ENCODE peak calls at places on chromosomes 16 and 17, in five cellular contexts. One of them, this sample, is unnamed.

GRCh38 chr16:79301036-79301435 is 299.5 kb downstream of the MAF start:
- DNase-seq in fibroblast of villous mesenchyme: no peak
- DNase-seq in heart left ventricle: no peak
- DNase-seq in CD8-positive, alpha-beta T cell: no peak
- DNase-seq in cardiac fibroblast: no peak
- DNase-seq in this sample: no peak

GRCh38 chr16:19860146-19861030 is 24.3 kb downstream of the GPRC5B start:
- DNase-seq in fibroblast of villous mesenchyme: peak; percentile 31
- DNase-seq in heart left ventricle: no peak
- DNase-seq in CD8-positive, alpha-beta T cell: no peak
- DNase-seq in cardiac fibroblast: peak; percentile 48
- DNase-seq in this sample: peak; percentile 41

GRCh38 chr17:82636626-82637598 is 11.3 kb downstream of the WDR45B start:
- DNase-seq in fibroblast of villous mesenchyme: no peak
- DNase-seq in heart left ventricle: no peak
- DNase-seq in CD8-positive, alpha-beta T cell: no peak
- DNase-seq in cardiac fibroblast: no peak
- DNase-seq in this sample: no peak

GRCh38 chr16:89761304-89761922 is 40.1 kb downstream of the ZNF276 start:
- DNase-seq in fibroblast of villous mesenchyme: no peak
- DNase-seq in heart left ventricle: no peak
- DNase-seq in CD8-positive, alpha-beta T cell: no peak
- DNase-seq in cardiac fibroblast: no peak
- DNase-seq in this sample: no peak

GRCh38 chr16:23564964-23565363 is 7.4 kb downstream of the UBFD1 start:
- DNase-seq in fibroblast of villous mesenchyme: peak; percentile 10
- DNase-seq in heart left ventricle: peak; percentile 88
- DNase-seq in CD8-positive, alpha-beta T cell: no peak
- DNase-seq in cardiac fibroblast: peak; percentile 13
- DNase-seq in this sample: no peak

GRCh38 chr16:64751906-64752305 is 370.0 kb downstream of the CDH11 start:
- DNase-seq in fibroblast of villous mesenchyme: peak; percentile 47
- DNase-seq in heart left ventricle: no peak
- DNase-seq in CD8-positive, alpha-beta T cell: no peak
- DNase-seq in cardiac fibroblast: peak; percentile 81
- DNase-seq in this sample: peak; percentile 68

GRCh38 chr17:83182620-83183063 is 103.2 kb downstream of the METRNL start:
- DNase-seq in fibroblast of villous mesenchyme: no peak
- DNase-seq in heart left ventricle: no peak
- DNase-seq in CD8-positive, alpha-beta T cell: no peak
- DNase-seq in cardiac fibroblast: no peak
- DNase-seq in this sample: no peak

GRCh38 chr17:49915260-49915659 is 53.7 kb upstream of the DLX4 start:
- DNase-seq in fibroblast of villous mesenchyme: no peak
- DNase-seq in heart left ventricle: no peak
- DNase-seq in CD8-positive, alpha-beta T cell: no peak
- DNase-seq in cardiac fibroblast: no peak
- DNase-seq in this sample: no peak

GRCh38 chr17:4215882-4216411 is 47.8 kb downstream of the ANKFY1 start:
- DNase-seq in fibroblast of villous mesenchyme: no peak
- DNase-seq in heart left ventricle: no peak
- DNase-seq in CD8-positive, alpha-beta T cell: no peak
- DNase-seq in cardiac fibroblast: peak; percentile 43
- DNase-seq in this sample: no peak

GRCh38 chr16:84141143-84141670 is 3.8 kb downstream of the HSDL1 start:
- DNase-seq in fibroblast of villous mesenchyme: no peak
- DNase-seq in heart left ventricle: no peak
- DNase-seq in CD8-positive, alpha-beta T cell: peak; percentile 22
- DNase-seq in cardiac fibroblast: no peak
- DNase-seq in this sample: no peak

GRCh38 chr16:31699601-31700000 is 171.9 kb downstream of the AHSP start:
- DNase-seq in fibroblast of villous mesenchyme: no peak
- DNase-seq in heart left ventricle: no peak
- DNase-seq in CD8-positive, alpha-beta T cell: no peak
- DNase-seq in cardiac fibroblast: no peak
- DNase-seq in this sample: no peak

GRCh38 chr16:50224297-50224696 is 42.1 kb upstream of the ADCY7 start:
- DNase-seq in fibroblast of villous mesenchyme: no peak
- DNase-seq in heart left ventricle: no peak
- DNase-seq in CD8-positive, alpha-beta T cell: no peak
- DNase-seq in cardiac fibroblast: no peak
- DNase-seq in this sample: no peak

GRCh38 chr16:81210807-81211206 is 27.7 kb upstream of the BCO1 start:
- DNase-seq in fibroblast of villous mesenchyme: no peak
- DNase-seq in heart left ventricle: no peak
- DNase-seq in CD8-positive, alpha-beta T cell: no peak
- DNase-seq in cardiac fibroblast: peak; percentile 2
- DNase-seq in this sample: no peak

GRCh38 chr16:84600343-84601229 is 17.3 kb downstream of the COTL1 start:
- DNase-seq in fibroblast of villous mesenchyme: peak; percentile 46
- DNase-seq in heart left ventricle: no peak
- DNase-seq in CD8-positive, alpha-beta T cell: no peak
- DNase-seq in cardiac fibroblast: peak; percentile 45
- DNase-seq in this sample: no peak

GRCh38 chr16:52389045-52389444 is 157.9 kb downstream of the TOX3 start:
- DNase-seq in fibroblast of villous mesenchyme: no peak
- DNase-seq in heart left ventricle: no peak
- DNase-seq in CD8-positive, alpha-beta T cell: no peak
- DNase-seq in cardiac fibroblast: no peak
- DNase-seq in this sample: no peak

GRCh38 chr17:4195306-4195705 is 52.3 kb downstream of the CYB5D2 start:
- DNase-seq in fibroblast of villous mesenchyme: peak; percentile 73
- DNase-seq in heart left ventricle: no peak
- DNase-seq in CD8-positive, alpha-beta T cell: no peak
- DNase-seq in cardiac fibroblast: peak; percentile 88
- DNase-seq in this sample: peak; percentile 79

GRCh38 chr17:76492250-76492988 is 8.8 kb downstream of the RHBDF2 start:
- DNase-seq in fibroblast of villous mesenchyme: no peak
- DNase-seq in heart left ventricle: no peak
- DNase-seq in CD8-positive, alpha-beta T cell: peak; percentile 17
- DNase-seq in cardiac fibroblast: no peak
- DNase-seq in this sample: no peak

GRCh38 chr17:2175294-2175628 is 120.4 kb downstream of the HIC1 start:
- DNase-seq in fibroblast of villous mesenchyme: no peak
- DNase-seq in heart left ventricle: no peak
- DNase-seq in CD8-positive, alpha-beta T cell: no peak
- DNase-seq in cardiac fibroblast: no peak
- DNase-seq in this sample: no peak

GRCh38 chr17:82647593-82648164 is 565 bp downstream of the WDR45B start:
- DNase-seq in fibroblast of villous mesenchyme: peak; percentile 26
- DNase-seq in heart left ventricle: no peak
- DNase-seq in CD8-positive, alpha-beta T cell: peak; percentile 43
- DNase-seq in cardiac fibroblast: no peak
- DNase-seq in this sample: no peak

GRCh38 chr17:48625502-48626201 is 506 bp downstream of the HOXB9 start:
- DNase-seq in fibroblast of villous mesenchyme: no peak
- DNase-seq in heart left ventricle: no peak
- DNase-seq in CD8-positive, alpha-beta T cell: peak; percentile 39
- DNase-seq in cardiac fibroblast: no peak
- DNase-seq in this sample: no peak

GRCh38 chr17:45413498-45413923 is 19.2 kb downstream of the ARHGAP27 start:
- DNase-seq in fibroblast of villous mesenchyme: no peak
- DNase-seq in heart left ventricle: peak; percentile 73
- DNase-seq in CD8-positive, alpha-beta T cell: no peak
- DNase-seq in cardiac fibroblast: no peak
- DNase-seq in this sample: no peak

GRCh38 chr17:19409509-19409908 is 1.5 kb upstream of the RNF112 start:
- DNase-seq in fibroblast of villous mesenchyme: peak; percentile 46
- DNase-seq in heart left ventricle: no peak
- DNase-seq in CD8-positive, alpha-beta T cell: no peak
- DNase-seq in cardiac fibroblast: peak; percentile 61
- DNase-seq in this sample: peak; percentile 62

GRCh38 chr17:10036511-10037061 is 131.5 kb upstream of the RCVRN start:
- DNase-seq in fibroblast of villous mesenchyme: no peak
- DNase-seq in heart left ventricle: peak; percentile 88
- DNase-seq in CD8-positive, alpha-beta T cell: no peak
- DNase-seq in cardiac fibroblast: no peak
- DNase-seq in this sample: no peak

GRCh38 chr16:65532218-65532617 is 410.4 kb upstream of the CDH11 start:
- DNase-seq in fibroblast of villous mesenchyme: peak; percentile 54
- DNase-seq in heart left ventricle: no peak
- DNase-seq in CD8-positive, alpha-beta T cell: no peak
- DNase-seq in cardiac fibroblast: no peak
- DNase-seq in this sample: no peak

GRCh38 chr16:26070595-26071170 is 378.9 kb downstream of the HS3ST4 start:
- DNase-seq in fibroblast of villous mesenchyme: no peak
- DNase-seq in heart left ventricle: no peak
- DNase-seq in CD8-positive, alpha-beta T cell: no peak
- DNase-seq in cardiac fibroblast: no peak
- DNase-seq in this sample: no peak

GRCh38 chr17:78291944-78292910 is 60.8 kb downstream of the TMEM235 start:
- DNase-seq in fibroblast of villous mesenchyme: no peak
- DNase-seq in heart left ventricle: peak; percentile 57
- DNase-seq in CD8-positive, alpha-beta T cell: no peak
- DNase-seq in cardiac fibroblast: no peak
- DNase-seq in this sample: no peak

GRCh38 chr16:27434141-27435051 is 32.4 kb downstream of the IL21R start:
- DNase-seq in fibroblast of villous mesenchyme: no peak
- DNase-seq in heart left ventricle: no peak
- DNase-seq in CD8-positive, alpha-beta T cell: peak; percentile 4
- DNase-seq in cardiac fibroblast: no peak
- DNase-seq in this sample: no peak

GRCh38 chr17:44911133-44912001 is 3.9 kb downstream of the GFAP start:
- DNase-seq in fibroblast of villous mesenchyme: peak; percentile 61
- DNase-seq in heart left ventricle: peak; percentile 79
- DNase-seq in CD8-positive, alpha-beta T cell: peak; percentile 50
- DNase-seq in cardiac fibroblast: peak; percentile 53
- DNase-seq in this sample: no peak

GRCh38 chr17:58614854-58615409 is 76.9 kb downstream of the TEX14 start:
- DNase-seq in fibroblast of villous mesenchyme: no peak
- DNase-seq in heart left ventricle: no peak
- DNase-seq in CD8-positive, alpha-beta T cell: no peak
- DNase-seq in cardiac fibroblast: no peak
- DNase-seq in this sample: no peak

GRCh38 chr17:58615768-58616659 is 75.8 kb downstream of the TEX14 start:
- DNase-seq in fibroblast of villous mesenchyme: no peak
- DNase-seq in heart left ventricle: no peak
- DNase-seq in CD8-positive, alpha-beta T cell: no peak
- DNase-seq in cardiac fibroblast: peak; percentile 22
- DNase-seq in this sample: no peak

GRCh38 chr17:58621174-58621573 is 70.7 kb downstream of the TEX14 start:
- DNase-seq in fibroblast of villous mesenchyme: no peak
- DNase-seq in heart left ventricle: no peak
- DNase-seq in CD8-positive, alpha-beta T cell: no peak
- DNase-seq in cardiac fibroblast: no peak
- DNase-seq in this sample: no peak

GRCh38 chr17:58617563-58617962 is 74.3 kb downstream of the TEX14 start:
- DNase-seq in fibroblast of villous mesenchyme: no peak
- DNase-seq in heart left ventricle: no peak
- DNase-seq in CD8-positive, alpha-beta T cell: no peak
- DNase-seq in cardiac fibroblast: no peak
- DNase-seq in this sample: no peak

GRCh38 chr17:58618336-58618735 is 73.5 kb downstream of the TEX14 start:
- DNase-seq in fibroblast of villous mesenchyme: no peak
- DNase-seq in heart left ventricle: no peak
- DNase-seq in CD8-positive, alpha-beta T cell: no peak
- DNase-seq in cardiac fibroblast: no peak
- DNase-seq in this sample: no peak
- H3K4me3 ChIP-seq in fibroblast of villous mesenchyme: no peak overlapping the region
- H3K4me3 ChIP-seq in heart left ventricle: no peak overlapping the region
- H3K4me3 ChIP-seq in CD8-positive, alpha-beta T cell: no peak overlapping the region
- H3K4me3 ChIP-seq in cardiac fibroblast: no peak overlapping the region
- H3K4me3 ChIP-seq in this sample: no peak overlapping the region

DNA sequence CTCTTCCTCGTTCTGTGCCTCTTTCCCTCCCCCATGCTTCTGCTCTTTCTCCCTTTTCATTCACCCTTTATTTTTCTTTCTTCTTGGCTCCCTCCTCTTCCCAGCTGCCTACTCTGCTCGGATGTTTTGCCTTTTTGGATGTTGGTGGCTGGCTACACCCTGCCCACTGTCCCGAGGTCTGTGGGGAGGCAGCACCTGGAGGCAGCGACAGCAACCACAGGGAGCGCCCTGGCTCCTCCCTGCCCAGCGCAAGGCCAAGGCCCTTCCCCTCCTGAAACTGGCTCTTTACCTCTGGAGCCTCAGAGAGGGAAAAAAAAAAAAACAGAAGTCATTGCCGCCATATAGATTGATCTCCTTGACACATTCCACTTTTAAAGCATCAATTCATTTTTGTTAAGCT is 20.1 kb downstream of the CLUAP1 start:
- DNase-seq in fibroblast of villous mesenchyme: no peak
- DNase-seq in heart left ventricle: no peak
- DNase-seq in CD8-positive, alpha-beta T cell: no peak
- DNase-seq in cardiac fibroblast: no peak
- DNase-seq in this sample: no peak
- H3K4me3 ChIP-seq in fibroblast of villous mesenchyme: peak overlapping the region; percentile 8
- H3K4me3 ChIP-seq in heart left ventricle: no peak overlapping the region
- H3K4me3 ChIP-seq in CD8-positive, alpha-beta T cell: no peak overlapping the region
- H3K4me3 ChIP-seq in cardiac fibroblast: no peak overlapping the region
- H3K4me3 ChIP-seq in this sample: no peak overlapping the region

DNA sequence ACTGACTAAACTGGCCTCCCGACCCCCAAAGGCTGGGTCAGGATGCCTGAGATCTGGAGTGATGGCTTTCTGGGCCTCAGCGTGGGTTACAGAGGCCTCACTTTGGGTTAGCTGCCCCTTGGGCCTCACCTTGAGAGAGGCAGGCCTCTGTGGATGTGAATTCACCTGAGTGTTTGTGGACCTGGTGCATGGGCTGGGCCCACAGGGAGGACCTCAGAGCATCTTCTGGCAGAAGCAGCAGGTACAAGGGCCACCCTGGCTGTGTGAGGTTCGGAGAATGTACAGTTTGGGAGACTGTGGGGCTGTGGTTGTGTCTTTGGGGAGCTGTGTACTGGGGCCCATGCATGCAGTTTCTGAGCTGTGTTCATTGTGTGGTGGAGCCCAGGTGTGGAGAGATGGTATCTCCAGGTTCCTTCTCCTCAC is 18.3 kb downstream of the RARA start:
- DNase-seq in fibroblast of villous mesenchyme: no peak
- DNase-seq in heart left ventricle: no peak
- DNase-seq in CD8-positive, alpha-beta T cell: peak; percentile 10
- DNase-seq in cardiac fibroblast: no peak
- DNase-seq in this sample: no peak
- H3K4me3 ChIP-seq in fibroblast of villous mesenchyme: no peak overlapping the region
- H3K4me3 ChIP-seq in heart left ventricle: no peak overlapping the region
- H3K4me3 ChIP-seq in CD8-positive, alpha-beta T cell: peak overlapping the region; percentile 51
- H3K4me3 ChIP-seq in cardiac fibroblast: no peak overlapping the region
- H3K4me3 ChIP-seq in this sample: no peak overlapping the region

DNA sequence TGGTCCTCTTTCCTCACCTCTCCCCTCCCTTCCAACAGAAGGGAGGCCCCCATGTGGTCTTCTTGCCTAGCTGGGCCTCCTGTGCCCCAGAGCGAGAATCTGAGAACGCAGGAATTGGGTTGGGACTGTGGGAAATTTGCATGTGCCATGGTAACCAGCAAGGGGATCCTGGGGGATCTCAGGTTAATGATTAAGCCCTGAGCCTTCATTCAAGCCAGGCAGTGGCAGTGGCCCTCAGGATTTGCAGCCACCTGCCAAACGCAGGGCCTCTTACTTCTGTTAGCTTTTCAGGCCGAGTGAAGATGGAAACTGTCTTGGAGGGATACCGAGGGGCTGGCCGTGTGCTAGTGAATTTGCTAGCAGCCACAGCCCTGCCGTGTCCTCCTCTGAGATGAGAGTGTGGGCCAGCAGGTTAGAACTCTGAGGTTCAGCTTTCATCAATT is 40.3 kb downstream of the KSR1 start:
- DNase-seq in fibroblast of villous mesenchyme: no peak
- DNase-seq in heart left ventricle: no peak
- DNase-seq in CD8-positive, alpha-beta T cell: no peak
- DNase-seq in cardiac fibroblast: no peak
- DNase-seq in this sample: no peak
- H3K4me3 ChIP-seq in fibroblast of villous mesenchyme: no peak overlapping the region
- H3K4me3 ChIP-seq in heart left ventricle: no peak overlapping the region
- H3K4me3 ChIP-seq in CD8-positive, alpha-beta T cell: no peak overlapping the region
- H3K4me3 ChIP-seq in cardiac fibroblast: no peak overlapping the region
- H3K4me3 ChIP-seq in this sample: no peak overlapping the region